ENCODE peak calls at places on chromosomes 16 and 17, in nine cellular contexts. Z is glomerular endothelial cell, N is RWPE1, M is MM.1S, F is colonic mucosa, T is OCI-LY7, E is myocyte, X is Caco-2, J is H4. P is an unnamed sample.

GRCh38 chr16:76268824-76269223 is 8.4 kb upstream of the CNTNAP4 start:
- DNase-seq in E (no peak), Z (no peak), F (no peak), J (no peak), N (no peak), T (no peak), X (no peak), M (peak; percentile 7), P (no peak)

GRCh38 chr16:1152123-1152638 is 725 bp upstream of the CACNA1H start:
- DNase-seq in Z (no peak), F (no peak), X (peak; percentile 19), E (no peak), N (no peak), T (no peak), J (no peak), M (no peak), P (no peak)

GRCh38 chr17:6458416-6458950 is 14.2 kb downstream of the PIMREG start:
- DNase-seq in Z (no peak), F (no peak), M (no peak), J (no peak), E (no peak), X (no peak), T (no peak), N (no peak), P (no peak)

GRCh38 chr17:8732406-8733065 is 12.1 kb downstream of the CCDC42 start:
- DNase-seq in X (no peak), Z (no peak), T (no peak), M (peak; percentile 52), E (peak; percentile 5), J (no peak), F (no peak), N (no peak), P (no peak)

GRCh38 chr17:60109161-60109560 is 30.4 kb upstream of the HEATR6 start:
- DNase-seq in T (no peak), M (no peak), X (no peak), N (no peak), F (no peak), J (no peak), E (no peak), Z (no peak), P (no peak)

GRCh38 chr17:47810200-47810821 is 11.3 kb downstream of the OSBPL7 start:
- DNase-seq in M (no peak), X (peak; percentile 100), N (peak; percentile 83), E (peak; percentile 77), T (no peak), J (peak; percentile 74), Z (peak; percentile 39), F (peak; percentile 93), P (peak; percentile 88)

GRCh38 chr17:35871415-35871814 is 2.7 kb upstream of the HEATR9 start:
- DNase-seq in N (no peak), M (no peak), T (peak; percentile 25), X (no peak), F (no peak), J (no peak), Z (no peak), E (no peak), P (no peak)

GRCh38 chr17:78917451-78918307 is 7.5 kb downstream of the TIMP2 start:
- DNase-seq in X (no peak), T (no peak), N (no peak), Z (no peak), M (no peak), E (peak; percentile 66), F (no peak), J (no peak), P (no peak)

GRCh38 chr17:72613411-72614292 is 478.8 kb downstream of the SLC39A11 start:
- DNase-seq in M (no peak), E (peak; percentile 87), J (no peak), F (no peak), N (peak; percentile 75), X (no peak), T (no peak), Z (no peak), P (no peak)

GRCh38 chr17:45116434-45117016 is 15.8 kb downstream of the PLCD3 start:
- DNase-seq in F (no peak), T (no peak), X (no peak), M (no peak), N (no peak), E (no peak), J (no peak), Z (no peak), P (no peak)

GRCh38 chr17:19317359-19318095 is 45.0 kb downstream of the B9D1 start:
- DNase-seq in J (peak; percentile 41), N (no peak), M (peak; percentile 95), E (peak; percentile 66), X (peak; percentile 53), F (peak; percentile 82), Z (no peak), T (peak; percentile 91), P (peak; percentile 89)

GRCh38 chr17:27896656-27897055 is 3.5 kb upstream of the LYRM9 start:
- DNase-seq in X (no peak), Z (no peak), F (no peak), E (no peak), N (no peak), M (no peak), T (no peak), J (no peak), P (no peak)

GRCh38 chr17:75571197-75571884 is 16.3 kb upstream of the MYO15B start:
- DNase-seq in T (peak; percentile 97), E (no peak), F (no peak), J (no peak), Z (no peak), M (peak; percentile 52), N (no peak), X (no peak), P (no peak)

GRCh38 chr17:7561028-7561575 is 617 bp upstream of the SENP3 start:
- DNase-seq in N (peak; percentile 97), X (peak; percentile 85), T (peak; percentile 88), E (peak; percentile 82), F (peak; percentile 97), J (peak; percentile 64), Z (no peak), M (peak; percentile 89), P (peak; percentile 96)

GRCh38 chr17:77572065-77572601 is 386.4 kb upstream of the TNRC6C start:
- DNase-seq in J (no peak), Z (no peak), F (no peak), N (no peak), E (no peak), M (no peak), T (no peak), X (no peak), P (no peak)

GRCh38 chr17:19017804-19018599 is 13.4 kb upstream of the FAM83G start:
- DNase-seq in M (no peak), T (peak; percentile 14), F (no peak), N (no peak), E (no peak), Z (no peak), J (no peak), X (no peak), P (no peak)

GRCh38 chr17:75492555-75493168 is 22.7 kb downstream of the CASKIN2 start:
- DNase-seq in F (no peak), T (no peak), Z (no peak), X (no peak), N (no peak), M (no peak), J (no peak), E (no peak), P (no peak)

GRCh38 chr17:58679263-58680037 is 12.4 kb downstream of the TEX14 start:
- DNase-seq in N (peak; percentile 70), M (no peak), X (peak; percentile 72), T (no peak), F (no peak), Z (no peak), E (peak; percentile 35), J (peak; percentile 94), P (no peak)

GRCh38 chr17:63150466-63150865 is 184.4 kb downstream of the TANC2 start:
- DNase-seq in J (no peak), E (no peak), F (no peak), M (no peak), X (no peak), T (no peak), Z (no peak), N (no peak), P (no peak)

GRCh38 chr16:50422926-50423325 is 54.1 kb upstream of the BRD7 start:
- DNase-seq in N (no peak), E (no peak), J (no peak), X (no peak), Z (no peak), T (no peak), F (no peak), M (no peak), P (no peak)

GRCh38 chr17:42294469-42295398 is 6.4 kb downstream of the STAT5A start:
- DNase-seq in Z (no peak), J (no peak), T (no peak), M (no peak), N (no peak), X (no peak), F (no peak), E (no peak), P (no peak)

GRCh38 chr16:75079346-75079926 is 37.1 kb downstream of the LDHD start:
- DNase-seq in F (no peak), Z (no peak), E (peak; percentile 84), M (no peak), J (no peak), T (no peak), N (no peak), X (no peak), P (no peak)

GRCh38 chr16:89491238-89491869 is 993 bp upstream of the ANKRD11 start:
- DNase-seq in Z (no peak), F (no peak), M (no peak), J (no peak), T (peak; percentile 62), N (no peak), X (peak; percentile 42), E (no peak), P (no peak)

GRCh38 chr16:84341533-84342295 is 26.6 kb upstream of the ATP2C2 start:
- DNase-seq in N (no peak), X (no peak), F (peak; percentile 86), Z (no peak), T (no peak), M (no peak), E (no peak), J (no peak), P (peak; percentile 81)

P was measured in left colon.